ENCODE peak calls at places on chromosomes 5 and 9, in ten cellular contexts. H is suprapubic skin; U is CD8-positive, alpha-beta T cell; A is left ventricle myocardium inferior; B is psoas muscle; N is endodermal cell; W is prostate gland; Z is body of pancreas; M is SK-N-SH; D is A549. X is an unnamed sample. For H3K4me1, the result is how much of the 10 kb centered on the place peaks cover.

GRCh38 chr9:124894741-124895170 is 32.8 kb downstream of the ARPC5L start:
- DNase-seq in H (no peak), U (peak), A (no peak), B (no peak), N (peak), W (no peak), Z (no peak), M (no peak), D (peak), X (no peak)

GRCh38 chr5:148486456-148486855 is 102.7 kb downstream of the FBXO38 start:
- DNase-seq in H (no peak), U (no peak), A (no peak), B (no peak), N (no peak), W (no peak), Z (no peak), M (no peak), D (no peak), X (no peak)

GRCh38 chr5:176823076-176823481 is 12.7 kb downstream of the UNC5A start:
- DNase-seq in H (no peak), U (no peak), A (no peak), B (peak), N (no peak), W (no peak), Z (no peak), M (peak), D (no peak), X (no peak)

GRCh38 chr5:176781638-176782570 is 28.5 kb upstream of the UNC5A start:
- DNase-seq in H (peak), U (no peak), A (no peak), B (no peak), N (peak), W (no peak), Z (no peak), M (no peak), D (no peak), X (no peak)

GRCh38 chr9:123121457-123121856 is 88.0 kb downstream of the GPR21 start:
- DNase-seq in H (no peak), U (no peak), A (no peak), B (no peak), N (no peak), W (no peak), Z (no peak), M (no peak), D (no peak), X (no peak)

GRCh38 chr5:67989457-67989856 is 226.1 kb upstream of the PIK3R1 start:
- DNase-seq in H (no peak), U (no peak), A (no peak), B (peak), N (no peak), W (no peak), Z (no peak), M (no peak), D (no peak), X (no peak)

GRCh38 chr5:71982717-71983395 is 124.4 kb upstream of the MAP1B start:
- DNase-seq in H (no peak), U (no peak), A (no peak), B (no peak), N (no peak), W (no peak), Z (no peak), M (no peak), D (no peak), X (no peak)

GRCh38 chr5:101991486-101991885 is 304.6 kb downstream of the SLCO4C1 start:
- DNase-seq in H (no peak), U (no peak), A (no peak), B (no peak), N (no peak), W (no peak), Z (no peak), M (no peak), D (no peak), X (no peak)

GRCh38 chr9:132717326-132717945 is 47.2 kb downstream of the GTF3C4 start:
- DNase-seq in H (peak), U (no peak), A (no peak), B (no peak), N (no peak), W (no peak), Z (no peak), M (no peak), D (no peak), X (no peak)

GRCh38 chr5:110361501-110361900 is 365.0 kb downstream of the TMEM232 start:
- DNase-seq in H (no peak), U (no peak), A (no peak), B (no peak), N (no peak), W (no peak), Z (no peak), M (no peak), D (no peak), X (no peak)

GRCh38 chr5:179250561-179251225 is 94.6 kb downstream of the ADAMTS2 start:
- DNase-seq in H (peak), U (no peak), A (no peak), B (no peak), N (peak), W (no peak), Z (peak), M (no peak), D (no peak), X (no peak)

GRCh38 chr5:132215329-132215728 is 12.3 kb downstream of the P4HA2 start:
- DNase-seq in H (peak), U (no peak), A (peak), B (peak), N (no peak), W (peak), Z (peak), M (peak), D (peak), X (peak)

GRCh38 chr9:124077915-124078572 is 66.5 kb downstream of the LHX2 start:
- DNase-seq in H (no peak), U (no peak), A (no peak), B (no peak), N (no peak), W (peak), Z (peak), M (no peak), D (no peak), X (no peak)

GRCh38 chr5:57207007-57207653 is 33.3 kb downstream of the GPBP1 start:
- DNase-seq in H (no peak), U (no peak), A (no peak), B (no peak), N (no peak), W (no peak), Z (no peak), M (no peak), D (no peak), X (no peak)

GRCh38 chr9:95349109-95350038 is 31.9 kb upstream of the FANCC start:
- DNase-seq in H (no peak), U (no peak), A (no peak), B (no peak), N (peak), W (no peak), Z (no peak), M (no peak), D (no peak), X (no peak)

GRCh38 chr9:130766031-130766903 is 68.8 kb upstream of the ABL1 start:
- DNase-seq in H (no peak), U (no peak), A (no peak), B (peak), N (no peak), W (no peak), Z (no peak), M (no peak), D (no peak), X (no peak)

GRCh38 chr5:158410976-158411375 is 552.0 kb upstream of the CLINT1 start:
- DNase-seq in H (no peak), U (no peak), A (no peak), B (no peak), N (no peak), W (no peak), Z (no peak), M (no peak), D (no peak), X (no peak)

GRCh38 chr5:57408714-57409113 is 73.9 kb downstream of the ACTBL2 start:
- DNase-seq in H (no peak), U (no peak), A (no peak), B (no peak), N (no peak), W (no peak), Z (no peak), M (no peak), D (no peak), X (no peak)

GRCh38 chr5:154249786-154250185 is 59.3 kb downstream of the GALNT10 start:
- DNase-seq in H (no peak), U (no peak), A (no peak), B (no peak), N (no peak), W (no peak), Z (no peak), M (no peak), D (no peak), X (no peak)

GRCh38 chr5:93790401-93790800 is 49.0 kb upstream of the POU5F2 start:
- DNase-seq in H (no peak), U (no peak), A (no peak), B (no peak), N (no peak), W (no peak), Z (no peak), M (no peak), D (no peak), X (no peak)

GRCh38 chr5:126233256-126233655 is 190.0 kb upstream of the GRAMD2B start:
- DNase-seq in H (no peak), U (no peak), A (no peak), B (no peak), N (no peak), W (no peak), Z (no peak), M (no peak), D (no peak), X (no peak)

GRCh38 chr5:22835630-22836029 is 17.5 kb downstream of the CDH12 start:
- DNase-seq in H (no peak), U (no peak), A (no peak), B (no peak), N (no peak), W (no peak), Z (no peak), M (no peak), D (no peak), X (no peak)

GRCh38 chr5:24397601-24398000 is 247.2 kb downstream of the CDH10 start:
- DNase-seq in H (no peak), U (no peak), A (no peak), B (no peak), N (no peak), W (no peak), Z (no peak), M (no peak), D (no peak), X (no peak)

GRCh38 chr9:125522328-125522725 is 184.7 kb downstream of the MAPKAP1 start:
- DNase-seq in H (no peak), U (no peak), A (no peak), B (no peak), N (no peak), W (peak), Z (no peak), M (no peak), D (no peak), X (peak)

GRCh38 chr5:33313150-33313549 is 127.6 kb upstream of the TARS1 start:
- DNase-seq in H (no peak), U (no peak), A (no peak), B (no peak), N (no peak), W (peak), Z (no peak), M (no peak), D (peak), X (no peak)

GRCh38 chr5:13278148-13278547 is 666.3 kb downstream of the DNAH5 start:
- DNase-seq in H (no peak), U (no peak), A (no peak), B (no peak), N (no peak), W (no peak), Z (no peak), M (peak), D (peak), X (no peak)

GRCh38 chr5:30387974-30388632 is 805.4 kb upstream of the CDH6 start:
- DNase-seq in H (no peak), U (no peak), A (no peak), B (no peak), N (peak), W (no peak), Z (no peak), M (no peak), D (no peak), X (no peak)

GRCh38 chr5:83179966-83180365 is 102.6 kb downstream of the XRCC4 start:
- DNase-seq in H (no peak), U (no peak), A (no peak), B (no peak), N (no peak), W (no peak), Z (no peak), M (no peak), D (no peak), X (no peak)

GRCh38 chr9:70120834-70121510 is 77.3 kb downstream of the MAMDC2 start:
- DNase-seq in H (peak), U (no peak), A (peak), B (peak), N (peak), W (no peak), Z (peak), M (peak), D (peak), X (peak)
- TF ChIP-seq CTCF in H (no peak), U (no peak), A (peak), B (peak), N (peak), W (peak), Z (no peak), M (peak), D (peak), X (no peak)

GRCh38 chr5:73625314-73625904 is 587 bp upstream of the ARHGEF28 start:
- DNase-seq in H (no peak), U (no peak), A (peak), B (no peak), N (no peak), W (no peak), Z (no peak), M (no peak), D (no peak), X (no peak)
- H3K4me3 ChIP-seq in H (peak), U (no peak), A (peak), B (peak), N (peak), W (peak), Z (peak), M (peak), D (peak), X (peak)

DNA sequence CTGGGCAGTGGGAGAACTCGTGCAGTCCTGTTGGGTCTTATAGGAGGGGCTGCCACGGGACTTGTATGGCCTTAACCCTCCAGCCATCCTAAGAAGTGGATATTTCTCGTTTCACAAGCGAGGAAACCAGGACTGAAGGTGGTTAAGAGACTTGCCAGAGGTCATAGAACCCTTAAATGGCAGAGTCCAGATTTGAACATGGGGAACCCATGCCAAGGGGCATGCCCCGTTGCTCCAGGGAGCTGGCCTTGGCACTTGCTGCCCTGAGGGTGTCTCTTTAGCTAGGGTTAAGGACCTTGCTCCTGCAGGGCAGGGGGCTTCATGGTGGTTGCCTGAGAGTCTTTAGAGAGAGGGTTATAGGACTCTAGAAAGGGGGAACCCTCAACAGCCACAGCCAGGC is 63.4 kb downstream of the DAB2IP start:
- DNase-seq in H (no peak), U (no peak), A (no peak), B (no peak), N (no peak), W (no peak), Z (no peak), M (no peak), D (no peak), X (no peak)
- H3K4me1 ChIP-seq in H (under half), U (under half), A (half or more), B (half or more), N (under half), W (under half), Z (under half), M (half or more), D (under half), X (under half)

GRCh38 chr5:60843693-60844428 is at the start of gene ELOVL7:
- DNase-seq in H (no peak), U (peak), A (no peak), B (peak), N (peak), W (peak), Z (peak), M (peak), D (peak), X (peak)
- TF ChIP-seq CTCF in H (no peak), U (no peak), A (no peak), B (no peak), N (peak), W (peak), Z (peak), M (peak), D (peak), X (no peak)

GRCh38 chr5:140631063-140631462 is 1.9 kb downstream of the CD14 start:
- DNase-seq in H (no peak), U (no peak), A (no peak), B (no peak), N (no peak), W (no peak), Z (no peak), M (no peak), D (no peak), X (no peak)

GRCh38 chr5:140631831-140632365 is 1.1 kb downstream of the CD14 start:
- DNase-seq in H (no peak), U (peak), A (no peak), B (peak), N (no peak), W (no peak), Z (peak), M (no peak), D (no peak), X (peak)

GRCh38 chr5:140633081-140633471 is at the start of gene CD14:
- DNase-seq in H (peak), U (no peak), A (peak), B (peak), N (no peak), W (no peak), Z (peak), M (no peak), D (peak), X (peak)

GRCh38 chr5:140634103-140634502 is 1.1 kb upstream of the CD14 start:
- DNase-seq in H (no peak), U (no peak), A (no peak), B (no peak), N (no peak), W (no peak), Z (no peak), M (no peak), D (no peak), X (no peak)

DNA sequence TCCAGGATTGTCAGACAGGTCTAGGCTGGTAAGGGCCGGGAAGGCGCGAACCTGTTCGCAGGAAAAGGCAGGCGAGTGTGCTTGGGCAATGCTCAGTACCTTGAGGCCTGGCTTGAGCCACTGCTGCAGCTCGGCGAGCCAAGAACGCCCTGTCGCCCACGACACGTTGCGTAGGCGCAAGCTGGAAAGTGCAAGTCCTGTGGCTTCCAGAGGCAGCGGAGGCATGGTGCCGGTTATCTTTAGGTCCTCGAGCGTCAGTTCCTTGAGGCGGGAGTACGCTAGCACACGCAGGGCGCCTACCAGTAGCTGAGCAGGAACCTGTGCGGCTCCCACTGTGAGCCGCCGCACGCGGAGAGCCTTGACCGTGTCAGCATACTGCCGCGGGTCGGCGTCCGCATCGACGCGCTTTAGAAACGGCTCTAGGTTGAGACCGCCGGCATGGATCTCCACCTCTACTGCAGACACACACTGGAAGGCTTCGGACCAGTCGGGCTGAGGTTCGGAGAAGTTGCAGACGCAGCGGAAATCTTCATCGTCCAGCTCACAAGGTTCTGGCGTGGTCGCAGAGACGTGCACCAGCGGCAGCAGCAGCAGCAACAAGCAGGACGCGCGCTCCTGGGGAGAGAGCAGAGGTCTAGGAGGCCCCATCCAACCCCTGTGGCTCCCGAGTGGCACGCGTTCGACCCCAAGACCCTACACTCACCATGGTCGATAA is 452 bp downstream of the CD14 start:
- DNase-seq in H (peak), U (peak), A (peak), B (peak), N (no peak), W (peak), Z (peak), M (no peak), D (no peak), X (peak)
- H3K4me3 ChIP-seq in H (peak), U (peak), A (peak), B (peak), N (peak), W (peak), Z (peak), M (no peak), D (peak), X (peak)

GRCh38 chr9:71891557-71892189 is 19.3 kb downstream of the ABHD17B start:
- DNase-seq in H (no peak), U (no peak), A (no peak), B (no peak), N (no peak), W (no peak), Z (no peak), M (no peak), D (no peak), X (no peak)
- H3K4me1 ChIP-seq in H (under half), U (under half), A (under half), B (under half), N (under half), W (under half), Z (under half), M (under half), D (under half), X (under half)

GRCh38 chr9:71628247-71628646 is 140.1 kb downstream of the CEMIP2 start:
- DNase-seq in H (no peak), U (no peak), A (no peak), B (no peak), N (no peak), W (no peak), Z (no peak), M (no peak), D (no peak), X (no peak)
- TF ChIP-seq CTCF in H (no peak), U (peak), A (peak), B (no peak), N (peak), W (no peak), Z (peak), M (peak), D (peak), X (peak)

GRCh38 chr5:59092758-59093157 is 509.9 kb downstream of the RAB3C start:
- DNase-seq in H (no peak), U (no peak), A (no peak), B (no peak), N (no peak), W (no peak), Z (no peak), M (no peak), D (no peak), X (no peak)

GRCh38 chr5:59095480-59095879 is 512.6 kb downstream of the RAB3C start:
- DNase-seq in H (no peak), U (no peak), A (no peak), B (no peak), N (no peak), W (no peak), Z (no peak), M (no peak), D (no peak), X (no peak)

GRCh38 chr5:59090323-59090722 is 507.4 kb downstream of the RAB3C start:
- DNase-seq in H (no peak), U (no peak), A (no peak), B (no peak), N (no peak), W (no peak), Z (no peak), M (no peak), D (peak), X (no peak)

GRCh38 chr5:59091965-59092364 is 509.1 kb downstream of the RAB3C start:
- DNase-seq in H (no peak), U (no peak), A (no peak), B (no peak), N (no peak), W (no peak), Z (no peak), M (no peak), D (no peak), X (no peak)

GRCh38 chr5:59093329-59093728 is 510.5 kb downstream of the RAB3C start:
- DNase-seq in H (no peak), U (no peak), A (no peak), B (no peak), N (no peak), W (no peak), Z (no peak), M (no peak), D (peak), X (no peak)
- H3K4me3 ChIP-seq in H (peak), U (no peak), A (peak), B (peak), N (no peak), W (no peak), Z (no peak), M (no peak), D (peak), X (no peak)